ENCODE peak calls at places on chromosomes 2 and 18, in seven cellular contexts. One of them, this sample, is unnamed.

GRCh38 chr18:987325-988186 is 82.9 kb downstream of the ADCYAP1 start:
- DNase-seq in IMR-90: no peak
- DNase-seq in H9: no peak
- DNase-seq in trophoblast cell: peak; percentile 11
- DNase-seq in H1: no peak
- DNase-seq in mesenchymal stem cell: no peak
- DNase-seq in mesendoderm: no peak
- DNase-seq in this sample: no peak

GRCh38 chr2:230358305-230358704 is 31.3 kb downstream of the SP140L start:
- DNase-seq in IMR-90: peak; percentile 72
- DNase-seq in H9: no peak
- DNase-seq in trophoblast cell: no peak
- DNase-seq in H1: no peak
- DNase-seq in mesenchymal stem cell: peak; percentile 15
- DNase-seq in mesendoderm: no peak
- DNase-seq in this sample: no peak

GRCh38 chr18:77191241-77191751 is 58.4 kb upstream of the GALR1 start:
- DNase-seq in IMR-90: peak; percentile 68
- DNase-seq in H9: no peak
- DNase-seq in trophoblast cell: no peak
- DNase-seq in H1: no peak
- DNase-seq in mesenchymal stem cell: peak; percentile 44
- DNase-seq in mesendoderm: no peak
- DNase-seq in this sample: no peak

GRCh38 chr18:67717800-67718199 is 201.3 kb upstream of the DSEL start:
- DNase-seq in IMR-90: no peak
- DNase-seq in H9: no peak
- DNase-seq in trophoblast cell: no peak
- DNase-seq in H1: no peak
- DNase-seq in mesenchymal stem cell: no peak
- DNase-seq in mesendoderm: no peak
- DNase-seq in this sample: no peak

GRCh38 chr2:48607307-48608014 is 10.2 kb upstream of the GTF2A1L start:
- DNase-seq in IMR-90: peak; percentile 22
- DNase-seq in H9: no peak
- DNase-seq in trophoblast cell: no peak
- DNase-seq in H1: no peak
- DNase-seq in mesenchymal stem cell: no peak
- DNase-seq in mesendoderm: no peak
- DNase-seq in this sample: no peak

GRCh38 chr2:148901142-148901541 is 26.1 kb downstream of the KIF5C start:
- DNase-seq in IMR-90: no peak
- DNase-seq in H9: no peak
- DNase-seq in trophoblast cell: no peak
- DNase-seq in H1: no peak
- DNase-seq in mesenchymal stem cell: no peak
- DNase-seq in mesendoderm: no peak
- DNase-seq in this sample: no peak

GRCh38 chr2:30222031-30222430 is 9.3 kb upstream of the LBH start:
- DNase-seq in IMR-90: no peak
- DNase-seq in H9: no peak
- DNase-seq in trophoblast cell: no peak
- DNase-seq in H1: no peak
- DNase-seq in mesenchymal stem cell: no peak
- DNase-seq in mesendoderm: no peak
- DNase-seq in this sample: no peak

GRCh38 chr18:62788891-62789290 is 73.5 kb downstream of the PHLPP1 start:
- DNase-seq in IMR-90: no peak
- DNase-seq in H9: no peak
- DNase-seq in trophoblast cell: no peak
- DNase-seq in H1: no peak
- DNase-seq in mesenchymal stem cell: peak; percentile 50
- DNase-seq in mesendoderm: peak; percentile 66
- DNase-seq in this sample: no peak

GRCh38 chr18:8801263-8801901 is 96.0 kb downstream of the MTCL1 start:
- DNase-seq in IMR-90: peak; percentile 98
- DNase-seq in H9: no peak
- DNase-seq in trophoblast cell: no peak
- DNase-seq in H1: no peak
- DNase-seq in mesenchymal stem cell: peak; percentile 94
- DNase-seq in mesendoderm: peak; percentile 49
- DNase-seq in this sample: no peak

GRCh38 chr2:207352978-207353377 is 176.8 kb upstream of the CREB1 start:
- DNase-seq in IMR-90: peak; percentile 20
- DNase-seq in H9: no peak
- DNase-seq in trophoblast cell: no peak
- DNase-seq in H1: no peak
- DNase-seq in mesenchymal stem cell: no peak
- DNase-seq in mesendoderm: peak; percentile 37
- DNase-seq in this sample: no peak

GRCh38 chr2:122239440-122239839 is 484.0 kb downstream of the TSN start:
- DNase-seq in IMR-90: no peak
- DNase-seq in H9: no peak
- DNase-seq in trophoblast cell: no peak
- DNase-seq in H1: no peak
- DNase-seq in mesenchymal stem cell: no peak
- DNase-seq in mesendoderm: peak; percentile 46
- DNase-seq in this sample: no peak

GRCh38 chr2:194550702-194551101 is 1106.3 kb upstream of the SLC39A10 start:
- DNase-seq in IMR-90: no peak
- DNase-seq in H9: no peak
- DNase-seq in trophoblast cell: no peak
- DNase-seq in H1: no peak
- DNase-seq in mesenchymal stem cell: no peak
- DNase-seq in mesendoderm: no peak
- DNase-seq in this sample: no peak

GRCh38 chr2:9095690-9096089 is 92.2 kb upstream of the MBOAT2 start:
- DNase-seq in IMR-90: peak; percentile 44
- DNase-seq in H9: peak; percentile 76
- DNase-seq in trophoblast cell: no peak
- DNase-seq in H1: no peak
- DNase-seq in mesenchymal stem cell: peak; percentile 64
- DNase-seq in mesendoderm: peak; percentile 88
- DNase-seq in this sample: no peak

GRCh38 chr2:12839339-12839738 is 122.6 kb downstream of the TRIB2 start:
- DNase-seq in IMR-90: no peak
- DNase-seq in H9: no peak
- DNase-seq in trophoblast cell: no peak
- DNase-seq in H1: no peak
- DNase-seq in mesenchymal stem cell: no peak
- DNase-seq in mesendoderm: no peak
- DNase-seq in this sample: no peak

GRCh38 chr18:23992119-23992940 is 22.2 kb upstream of the TTC39C start:
- DNase-seq in IMR-90: peak; percentile 38
- DNase-seq in H9: no peak
- DNase-seq in trophoblast cell: no peak
- DNase-seq in H1: no peak
- DNase-seq in mesenchymal stem cell: no peak
- DNase-seq in mesendoderm: no peak
- DNase-seq in this sample: no peak

GRCh38 chr2:234363011-234363487 is 133.8 kb downstream of the ARL4C start:
- DNase-seq in IMR-90: no peak
- DNase-seq in H9: peak; percentile 91
- DNase-seq in trophoblast cell: peak; percentile 22
- DNase-seq in H1: peak; percentile 78
- DNase-seq in mesenchymal stem cell: peak; percentile 46
- DNase-seq in mesendoderm: peak; percentile 98
- DNase-seq in this sample: peak; percentile 67

GRCh38 chr2:149573760-149574159 is 13.8 kb downstream of the MMADHC start:
- DNase-seq in IMR-90: peak; percentile 48
- DNase-seq in H9: no peak
- DNase-seq in trophoblast cell: no peak
- DNase-seq in H1: no peak
- DNase-seq in mesenchymal stem cell: no peak
- DNase-seq in mesendoderm: no peak
- DNase-seq in this sample: no peak

GRCh38 chr2:200089040-200089755 is 133.8 kb downstream of the MAIP1 start:
- DNase-seq in IMR-90: peak; percentile 40
- DNase-seq in H9: no peak
- DNase-seq in trophoblast cell: no peak
- DNase-seq in H1: no peak
- DNase-seq in mesenchymal stem cell: peak; percentile 16
- DNase-seq in mesendoderm: peak; percentile 18
- DNase-seq in this sample: no peak

GRCh38 chr2:107743274-107743673 is 83.4 kb upstream of the RGPD4 start:
- DNase-seq in IMR-90: no peak
- DNase-seq in H9: no peak
- DNase-seq in trophoblast cell: no peak
- DNase-seq in H1: no peak
- DNase-seq in mesenchymal stem cell: no peak
- DNase-seq in mesendoderm: no peak
- DNase-seq in this sample: no peak

GRCh38 chr2:9002313-9002636 is 1.2 kb downstream of the MBOAT2 start:
- DNase-seq in IMR-90: no peak
- DNase-seq in H9: no peak
- DNase-seq in trophoblast cell: no peak
- DNase-seq in H1: no peak
- DNase-seq in mesenchymal stem cell: peak; percentile 17
- DNase-seq in mesendoderm: no peak
- DNase-seq in this sample: no peak

GRCh38 chr2:74275228-74275627 is 68.0 kb downstream of the SLC4A5 start:
- DNase-seq in IMR-90: no peak
- DNase-seq in H9: no peak
- DNase-seq in trophoblast cell: no peak
- DNase-seq in H1: no peak
- DNase-seq in mesenchymal stem cell: no peak
- DNase-seq in mesendoderm: no peak
- DNase-seq in this sample: no peak

GRCh38 chr2:119389615-119390306 is 23.0 kb downstream of the DBI start:
- DNase-seq in IMR-90: peak; percentile 45
- DNase-seq in H9: no peak
- DNase-seq in trophoblast cell: no peak
- DNase-seq in H1: no peak
- DNase-seq in mesenchymal stem cell: peak; percentile 27
- DNase-seq in mesendoderm: no peak
- DNase-seq in this sample: no peak

GRCh38 chr2:215736653-215737290 is 276.6 kb downstream of the MREG start:
- DNase-seq in IMR-90: peak; percentile 85
- DNase-seq in H9: peak; percentile 34
- DNase-seq in trophoblast cell: peak; percentile 42
- DNase-seq in H1: no peak
- DNase-seq in mesenchymal stem cell: peak; percentile 76
- DNase-seq in mesendoderm: peak; percentile 86
- DNase-seq in this sample: no peak

GRCh38 chr18:45526120-45526841 is 89.0 kb upstream of the SLC14A2 start:
- DNase-seq in IMR-90: no peak
- DNase-seq in H9: no peak
- DNase-seq in trophoblast cell: peak; percentile 40
- DNase-seq in H1: no peak
- DNase-seq in mesenchymal stem cell: no peak
- DNase-seq in mesendoderm: peak; percentile 10
- DNase-seq in this sample: no peak

GRCh38 chr2:197165020-197165419 is 145.6 kb downstream of the ANKRD44 start:
- DNase-seq in IMR-90: no peak
- DNase-seq in H9: no peak
- DNase-seq in trophoblast cell: no peak
- DNase-seq in H1: no peak
- DNase-seq in mesenchymal stem cell: no peak
- DNase-seq in mesendoderm: no peak
- DNase-seq in this sample: no peak

DNA sequence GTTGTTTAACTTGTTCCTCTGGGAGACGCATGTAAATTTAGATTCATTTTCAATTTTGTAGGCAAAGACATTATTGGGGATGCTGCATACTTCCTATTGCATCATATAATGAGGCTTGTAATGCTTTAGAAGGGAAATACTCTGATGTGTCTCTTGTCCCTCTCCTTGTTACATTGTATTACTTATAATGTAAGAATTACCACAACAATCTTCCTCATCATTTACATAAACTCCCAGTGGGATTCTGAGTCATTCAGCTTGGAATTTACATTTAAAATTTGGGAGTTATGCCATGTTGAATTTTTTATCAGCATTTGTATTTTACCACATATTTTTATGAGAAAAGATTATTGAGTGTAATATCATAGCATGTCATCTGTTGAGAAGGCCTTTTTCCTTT is 963.4 kb upstream of the NRXN1 start:
- DNase-seq in IMR-90: peak; percentile 89
- DNase-seq in H9: no peak
- DNase-seq in trophoblast cell: no peak
- DNase-seq in H1: no peak
- DNase-seq in mesenchymal stem cell: peak; percentile 15
- DNase-seq in mesendoderm: no peak
- DNase-seq in this sample: no peak
- H3K27ac ChIP-seq in IMR-90: peak overlapping the region; percentile 63
- H3K27ac ChIP-seq in H9: no peak overlapping the region
- H3K27ac ChIP-seq in trophoblast cell: no peak overlapping the region
- H3K27ac ChIP-seq in H1: no peak overlapping the region
- H3K27ac ChIP-seq in mesenchymal stem cell: no peak overlapping the region
- H3K27ac ChIP-seq in mesendoderm: no peak overlapping the region
- H3K27ac ChIP-seq in this sample: no peak overlapping the region

GRCh38 chr2:112730791-112731190 is 10.0 kb downstream of the NT5DC4 start:
- DNase-seq in IMR-90: no peak
- DNase-seq in H9: no peak
- DNase-seq in trophoblast cell: no peak
- DNase-seq in H1: no peak
- DNase-seq in mesenchymal stem cell: no peak
- DNase-seq in mesendoderm: peak; percentile 37
- DNase-seq in this sample: no peak
- H3K4ac ChIP-seq in IMR-90: no peak overlapping the region
- H3K4ac ChIP-seq in H9: no peak overlapping the region
- H3K4ac ChIP-seq in trophoblast cell: no peak overlapping the region
- H3K4ac ChIP-seq in H1: no peak overlapping the region
- H3K4ac ChIP-seq in mesenchymal stem cell: no peak overlapping the region
- H3K4ac ChIP-seq in mesendoderm: no peak overlapping the region
- H3K4ac ChIP-seq in this sample: no peak overlapping the region

GRCh38 chr2:45770773-45771172 is 119.3 kb downstream of the PRKCE start:
- DNase-seq in IMR-90: peak; percentile 60
- DNase-seq in H9: no peak
- DNase-seq in trophoblast cell: no peak
- DNase-seq in H1: no peak
- DNase-seq in mesenchymal stem cell: peak; percentile 58
- DNase-seq in mesendoderm: no peak
- DNase-seq in this sample: no peak
- H3K27ac ChIP-seq in IMR-90: peak overlapping the region; percentile 63
- H3K27ac ChIP-seq in H9: no peak overlapping the region
- H3K27ac ChIP-seq in trophoblast cell: no peak overlapping the region
- H3K27ac ChIP-seq in H1: no peak overlapping the region
- H3K27ac ChIP-seq in mesenchymal stem cell: no peak overlapping the region
- H3K27ac ChIP-seq in mesendoderm: no peak overlapping the region
- H3K27ac ChIP-seq in this sample: peak overlapping the region; percentile 65

DNA sequence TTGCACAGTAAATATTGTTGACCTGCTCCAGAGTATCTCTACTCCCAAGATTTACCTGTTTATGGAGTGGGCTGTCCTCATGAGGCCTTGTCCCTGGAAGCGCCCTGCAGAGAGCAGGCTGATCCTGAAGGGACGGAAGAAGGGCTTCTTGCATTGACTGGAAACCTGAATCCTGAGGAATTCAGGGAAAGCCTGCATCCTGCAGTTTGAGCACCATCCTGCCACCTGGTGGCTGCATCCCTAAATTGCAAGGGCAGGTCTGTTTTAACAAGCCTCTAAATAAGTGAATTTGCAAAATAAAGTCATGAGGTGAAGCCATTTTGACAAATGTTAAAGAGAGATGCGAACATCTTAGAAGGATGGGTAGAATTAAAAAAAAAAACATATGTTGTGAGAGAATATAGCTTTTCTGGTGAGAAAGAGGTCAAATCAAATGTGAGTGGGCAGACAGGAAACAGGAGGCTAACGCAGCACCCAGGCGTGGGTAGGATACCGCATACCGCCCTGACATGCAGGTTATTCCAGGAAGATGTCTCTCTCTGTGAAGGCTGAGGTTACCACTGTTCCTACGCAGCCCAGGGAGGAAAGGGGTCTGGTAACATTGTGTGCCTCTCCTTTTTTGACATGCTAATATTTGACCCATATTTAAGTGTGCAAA is 754.9 kb downstream of the RNF144A start:
- DNase-seq in IMR-90: peak; percentile 35
- DNase-seq in H9: peak; percentile 91
- DNase-seq in trophoblast cell: peak; percentile 43
- DNase-seq in H1: peak; percentile 92
- DNase-seq in mesenchymal stem cell: peak; percentile 33
- DNase-seq in mesendoderm: peak; percentile 94
- DNase-seq in this sample: peak; percentile 48
- H3K4ac ChIP-seq in IMR-90: no peak overlapping the region
- H3K4ac ChIP-seq in H9: no peak overlapping the region
- H3K4ac ChIP-seq in trophoblast cell: no peak overlapping the region
- H3K4ac ChIP-seq in H1: no peak overlapping the region
- H3K4ac ChIP-seq in mesenchymal stem cell: no peak overlapping the region
- H3K4ac ChIP-seq in mesendoderm: no peak overlapping the region
- H3K4ac ChIP-seq in this sample: no peak overlapping the region

This sample was measured in neuronal stem cell.